ENCODE peak calls at places on chromosomes 11 and 22, in four cellular contexts. One of them, this sample, is unnamed. For H3K36me3, the result is how much of the 10 kb centered on the place peaks cover.

GRCh38 chr22:42963231-42963595 is 51.7 kb downstream of the PACSIN2 start:
- DNase-seq in lung: no peak
- DNase-seq in transverse colon: no peak
- DNase-seq in heart left ventricle: no peak
- DNase-seq in this sample: no peak

GRCh38 chr11:8247312-8247711 is 16.4 kb downstream of the LMO1 start:
- DNase-seq in lung: no peak
- DNase-seq in heart left ventricle: no peak
- DNase-seq in transverse colon: peak
- DNase-seq in this sample: peak

GRCh38 chr11:96102664-96103068 is 178.8 kb upstream of the MTMR2 start:
- DNase-seq in transverse colon: no peak
- DNase-seq in lung: no peak
- DNase-seq in heart left ventricle: no peak
- DNase-seq in this sample: no peak

GRCh38 chr11:79201637-79202347 is 239.0 kb downstream of the TENM4 start:
- DNase-seq in transverse colon: no peak
- DNase-seq in lung: no peak
- DNase-seq in heart left ventricle: no peak
- DNase-seq in this sample: no peak

GRCh38 chr11:70127653-70128434 is 49.7 kb downstream of the ANO1 start:
- DNase-seq in lung: no peak
- DNase-seq in heart left ventricle: no peak
- DNase-seq in transverse colon: no peak
- DNase-seq in this sample: no peak

GRCh38 chr11:110432713-110433392 is 3.1 kb downstream of the FDX1 start:
- DNase-seq in heart left ventricle: no peak
- DNase-seq in lung: no peak
- DNase-seq in transverse colon: no peak
- DNase-seq in this sample: no peak

GRCh38 chr22:31089101-31090100 is 8.3 kb downstream of the SMTN start:
- DNase-seq in transverse colon: peak
- DNase-seq in lung: no peak
- DNase-seq in heart left ventricle: peak
- DNase-seq in this sample: no peak

GRCh38 chr11:1404461-1405185 is 14.9 kb downstream of the BRSK2 start:
- DNase-seq in heart left ventricle: peak
- DNase-seq in lung: no peak
- DNase-seq in transverse colon: no peak
- DNase-seq in this sample: no peak

GRCh38 chr22:35315141-35315854 is 15.6 kb downstream of the TOM1 start:
- DNase-seq in lung: no peak
- DNase-seq in heart left ventricle: no peak
- DNase-seq in transverse colon: no peak
- DNase-seq in this sample: no peak

GRCh38 chr22:29816980-29817379 is 21.1 kb downstream of the ASCC2 start:
- DNase-seq in transverse colon: no peak
- DNase-seq in lung: no peak
- DNase-seq in heart left ventricle: no peak
- DNase-seq in this sample: no peak

GRCh38 chr11:113675003-113675471 is 31.1 kb downstream of the TMPRSS5 start:
- DNase-seq in lung: no peak
- DNase-seq in heart left ventricle: no peak
- DNase-seq in transverse colon: no peak
- DNase-seq in this sample: no peak

GRCh38 chr11:93169950-93170561 is 27.7 kb downstream of the SLC36A4 start:
- DNase-seq in lung: no peak
- DNase-seq in transverse colon: no peak
- DNase-seq in heart left ventricle: no peak
- DNase-seq in this sample: no peak

GRCh38 chr11:107929611-107930200 is 1.5 kb downstream of the RAB39A start:
- DNase-seq in lung: no peak
- DNase-seq in heart left ventricle: no peak
- DNase-seq in transverse colon: no peak
- DNase-seq in this sample: no peak

GRCh38 chr22:28441720-28442263 is 237.8 kb downstream of the TTC28 start:
- DNase-seq in transverse colon: no peak
- DNase-seq in lung: no peak
- DNase-seq in heart left ventricle: no peak
- DNase-seq in this sample: peak

GRCh38 chr11:78212586-78213371 is 24.1 kb downstream of the USP35 start:
- DNase-seq in transverse colon: no peak
- DNase-seq in lung: no peak
- DNase-seq in heart left ventricle: no peak
- DNase-seq in this sample: no peak

GRCh38 chr11:64358907-64359711 is at the start of gene RPS6KA4:
- DNase-seq in lung: no peak
- DNase-seq in heart left ventricle: peak
- DNase-seq in transverse colon: peak
- DNase-seq in this sample: peak

GRCh38 chr22:39543095-39543494 is 10.5 kb upstream of the RPS19BP1 start:
- DNase-seq in lung: no peak
- DNase-seq in transverse colon: no peak
- DNase-seq in heart left ventricle: no peak
- DNase-seq in this sample: no peak

GRCh38 chr11:110075087-110075821 is 17.9 kb upstream of the ZC3H12C start:
- DNase-seq in transverse colon: no peak
- DNase-seq in heart left ventricle: no peak
- DNase-seq in lung: no peak
- DNase-seq in this sample: no peak

GRCh38 chr11:20547411-20547810 is 52.0 kb upstream of the SLC6A5 start:
- DNase-seq in lung: no peak
- DNase-seq in transverse colon: no peak
- DNase-seq in heart left ventricle: no peak
- DNase-seq in this sample: no peak

GRCh38 chr11:86606270-86606848 is 66.1 kb downstream of the ME3 start:
- DNase-seq in heart left ventricle: no peak
- DNase-seq in transverse colon: no peak
- DNase-seq in lung: no peak
- DNase-seq in this sample: no peak
- H3K36me3 ChIP-seq in heart left ventricle: under half
- H3K36me3 ChIP-seq in transverse colon: under half
- H3K36me3 ChIP-seq in lung: under half
- H3K36me3 ChIP-seq in this sample: under half

GRCh38 chr11:74195828-74196227 is 24.7 kb downstream of the PPME1 start:
- DNase-seq in lung: no peak
- DNase-seq in heart left ventricle: no peak
- DNase-seq in transverse colon: no peak
- DNase-seq in this sample: no peak

GRCh38 chr11:74196781-74197486 is 25.8 kb downstream of the PPME1 start:
- DNase-seq in transverse colon: no peak
- DNase-seq in lung: no peak
- DNase-seq in heart left ventricle: no peak
- DNase-seq in this sample: no peak
- TF ChIP-seq CTCF in transverse colon: no peak
- TF ChIP-seq CTCF in lung: no peak
- TF ChIP-seq CTCF in heart left ventricle: no peak
- TF ChIP-seq CTCF in this sample: no peak

GRCh38 chr22:25176799-25177198 is 22.9 kb upstream of the CRYBB3 start:
- DNase-seq in heart left ventricle: no peak
- DNase-seq in transverse colon: no peak
- DNase-seq in lung: no peak
- DNase-seq in this sample: no peak
- H3K36me3 ChIP-seq in heart left ventricle: under half
- H3K36me3 ChIP-seq in transverse colon: under half
- H3K36me3 ChIP-seq in lung: under half
- H3K36me3 ChIP-seq in this sample: under half

GRCh38 chr22:47213571-47214230 is 451.3 kb downstream of the TBC1D22A start:
- DNase-seq in lung: peak
- DNase-seq in transverse colon: peak
- DNase-seq in heart left ventricle: no peak
- DNase-seq in this sample: peak
- TF ChIP-seq CTCF in lung: peak
- TF ChIP-seq CTCF in transverse colon: peak
- TF ChIP-seq CTCF in heart left ventricle: peak
- TF ChIP-seq CTCF in this sample: peak

GRCh38 chr11:2579315-2580060 is 120.3 kb downstream of the KCNQ1OT1 start:
- DNase-seq in heart left ventricle: peak
- DNase-seq in transverse colon: no peak
- DNase-seq in lung: no peak
- DNase-seq in this sample: peak
- H3K36me3 ChIP-seq in heart left ventricle: under half
- H3K36me3 ChIP-seq in transverse colon: under half
- H3K36me3 ChIP-seq in lung: under half
- H3K36me3 ChIP-seq in this sample: under half

GRCh38 chr11:65773784-65774411 is 6.9 kb downstream of the AP5B1 start:
- DNase-seq in transverse colon: no peak
- DNase-seq in lung: peak
- DNase-seq in heart left ventricle: no peak
- DNase-seq in this sample: no peak
- TF ChIP-seq CTCF in transverse colon: no peak
- TF ChIP-seq CTCF in lung: no peak
- TF ChIP-seq CTCF in heart left ventricle: no peak
- TF ChIP-seq CTCF in this sample: no peak

GRCh38 chr11:85821636-85822035 is 10.7 kb upstream of the SYTL2 start:
- DNase-seq in transverse colon: peak
- DNase-seq in lung: no peak
- DNase-seq in heart left ventricle: no peak
- DNase-seq in this sample: peak

GRCh38 chr11:85823816-85824215 is 12.9 kb upstream of the SYTL2 start:
- DNase-seq in heart left ventricle: no peak
- DNase-seq in lung: no peak
- DNase-seq in transverse colon: peak
- DNase-seq in this sample: peak

GRCh38 chr11:85825590-85825989 is 14.6 kb upstream of the SYTL2 start:
- DNase-seq in lung: no peak
- DNase-seq in heart left ventricle: no peak
- DNase-seq in transverse colon: no peak
- DNase-seq in this sample: no peak

GRCh38 chr11:85826096-85826855 is 15.3 kb upstream of the SYTL2 start:
- DNase-seq in lung: no peak
- DNase-seq in heart left ventricle: no peak
- DNase-seq in transverse colon: peak
- DNase-seq in this sample: peak

GRCh38 chr11:85822814-85823213 is 11.9 kb upstream of the SYTL2 start:
- DNase-seq in lung: no peak
- DNase-seq in transverse colon: no peak
- DNase-seq in heart left ventricle: no peak
- DNase-seq in this sample: no peak
- H3K36me3 ChIP-seq in lung: under half
- H3K36me3 ChIP-seq in transverse colon: under half
- H3K36me3 ChIP-seq in heart left ventricle: under half
- H3K36me3 ChIP-seq in this sample: under half

GRCh38 chr22:36452473-36453265 is 28.8 kb downstream of the TXN2 start:
- DNase-seq in heart left ventricle: no peak
- DNase-seq in lung: no peak
- DNase-seq in transverse colon: no peak
- DNase-seq in this sample: no peak
- TF ChIP-seq CTCF in heart left ventricle: no peak
- TF ChIP-seq CTCF in lung: no peak
- TF ChIP-seq CTCF in transverse colon: no peak
- TF ChIP-seq CTCF in this sample: no peak